ENCODE peak calls at places on chromosome 10, in eight cellular contexts. One of them, this sample, is unnamed.

GRCh38 chr10:13686331-13686752 is 99.6 kb downstream of the PRPF18 start:
- DNase-seq in colonic mucosa: no peak
- DNase-seq in heart right ventricle: peak; percentile 63
- DNase-seq in CD8-positive, alpha-beta T cell: no peak
- DNase-seq in Peyer's patch: no peak
- DNase-seq in uterus: no peak
- DNase-seq in RWPE1: no peak
- DNase-seq in CD4-positive, alpha-beta memory T cell: no peak
- DNase-seq in this sample: no peak

GRCh38 chr10:93095225-93095624 is 21.5 kb downstream of the CYP26A1 start:
- DNase-seq in uterus: no peak
- DNase-seq in CD4-positive, alpha-beta memory T cell: no peak
- DNase-seq in CD8-positive, alpha-beta T cell: no peak
- DNase-seq in heart right ventricle: no peak
- DNase-seq in colonic mucosa: peak; percentile 0
- DNase-seq in RWPE1: no peak
- DNase-seq in Peyer's patch: no peak
- DNase-seq in this sample: no peak

GRCh38 chr10:78137147-78137546 is 103.5 kb downstream of the RPS24 start:
- DNase-seq in heart right ventricle: no peak
- DNase-seq in CD4-positive, alpha-beta memory T cell: no peak
- DNase-seq in Peyer's patch: no peak
- DNase-seq in uterus: no peak
- DNase-seq in RWPE1: no peak
- DNase-seq in colonic mucosa: no peak
- DNase-seq in CD8-positive, alpha-beta T cell: no peak
- DNase-seq in this sample: no peak

GRCh38 chr10:73768881-73769280 is 13.0 kb upstream of the CHCHD1 start:
- DNase-seq in heart right ventricle: no peak
- DNase-seq in CD8-positive, alpha-beta T cell: peak; percentile 76
- DNase-seq in Peyer's patch: peak; percentile 76
- DNase-seq in colonic mucosa: no peak
- DNase-seq in uterus: no peak
- DNase-seq in CD4-positive, alpha-beta memory T cell: peak; percentile 68
- DNase-seq in RWPE1: no peak
- DNase-seq in this sample: no peak

GRCh38 chr10:123559823-123560092 is 106.4 kb upstream of the GPR26 start:
- DNase-seq in Peyer's patch: no peak
- DNase-seq in RWPE1: no peak
- DNase-seq in colonic mucosa: peak; percentile 7
- DNase-seq in heart right ventricle: no peak
- DNase-seq in CD4-positive, alpha-beta memory T cell: no peak
- DNase-seq in uterus: no peak
- DNase-seq in CD8-positive, alpha-beta T cell: no peak
- DNase-seq in this sample: no peak

GRCh38 chr10:114932225-114932624 is 5.8 kb upstream of the TRUB1 start:
- DNase-seq in uterus: no peak
- DNase-seq in Peyer's patch: no peak
- DNase-seq in CD4-positive, alpha-beta memory T cell: no peak
- DNase-seq in RWPE1: no peak
- DNase-seq in CD8-positive, alpha-beta T cell: no peak
- DNase-seq in colonic mucosa: no peak
- DNase-seq in heart right ventricle: no peak
- DNase-seq in this sample: no peak

GRCh38 chr10:103921750-103922195 is 3.8 kb upstream of the STN1 start:
- DNase-seq in RWPE1: no peak
- DNase-seq in colonic mucosa: peak; percentile 56
- DNase-seq in CD8-positive, alpha-beta T cell: peak; percentile 39
- DNase-seq in Peyer's patch: peak; percentile 59
- DNase-seq in uterus: no peak
- DNase-seq in heart right ventricle: no peak
- DNase-seq in CD4-positive, alpha-beta memory T cell: peak; percentile 27
- DNase-seq in this sample: peak; percentile 64

GRCh38 chr10:104300736-104301292 is 31.8 kb downstream of the GSTO2 start:
- DNase-seq in RWPE1: peak; percentile 84
- DNase-seq in CD8-positive, alpha-beta T cell: no peak
- DNase-seq in uterus: peak; percentile 70
- DNase-seq in CD4-positive, alpha-beta memory T cell: peak; percentile 25
- DNase-seq in Peyer's patch: peak; percentile 72
- DNase-seq in heart right ventricle: peak; percentile 85
- DNase-seq in colonic mucosa: no peak
- DNase-seq in this sample: no peak

GRCh38 chr10:123550680-123551096 is 115.5 kb upstream of the GPR26 start:
- DNase-seq in colonic mucosa: no peak
- DNase-seq in Peyer's patch: no peak
- DNase-seq in heart right ventricle: no peak
- DNase-seq in CD8-positive, alpha-beta T cell: no peak
- DNase-seq in uterus: no peak
- DNase-seq in RWPE1: no peak
- DNase-seq in CD4-positive, alpha-beta memory T cell: no peak
- DNase-seq in this sample: no peak

GRCh38 chr10:68096913-68097509 is 12.3 kb upstream of the MYPN start:
- DNase-seq in uterus: no peak
- DNase-seq in CD8-positive, alpha-beta T cell: no peak
- DNase-seq in colonic mucosa: peak; percentile 75
- DNase-seq in RWPE1: peak; percentile 93
- DNase-seq in CD4-positive, alpha-beta memory T cell: no peak
- DNase-seq in heart right ventricle: peak; percentile 35
- DNase-seq in Peyer's patch: peak; percentile 86
- DNase-seq in this sample: peak; percentile 43

GRCh38 chr10:4522296-4523000 is 303.6 kb upstream of the AKR1E2 start:
- DNase-seq in colonic mucosa: no peak
- DNase-seq in CD4-positive, alpha-beta memory T cell: no peak
- DNase-seq in RWPE1: no peak
- DNase-seq in heart right ventricle: no peak
- DNase-seq in Peyer's patch: no peak
- DNase-seq in uterus: no peak
- DNase-seq in CD8-positive, alpha-beta T cell: no peak
- DNase-seq in this sample: no peak

GRCh38 chr10:124306922-124307371 is 111.8 kb downstream of the OAT start:
- DNase-seq in RWPE1: no peak
- DNase-seq in Peyer's patch: peak; percentile 37
- DNase-seq in CD4-positive, alpha-beta memory T cell: no peak
- DNase-seq in heart right ventricle: no peak
- DNase-seq in uterus: no peak
- DNase-seq in CD8-positive, alpha-beta T cell: no peak
- DNase-seq in colonic mucosa: no peak
- DNase-seq in this sample: no peak

GRCh38 chr10:28250782-28251181 is 52.1 kb downstream of the MPP7 start:
- DNase-seq in heart right ventricle: no peak
- DNase-seq in CD4-positive, alpha-beta memory T cell: peak; percentile 31
- DNase-seq in RWPE1: peak; percentile 34
- DNase-seq in Peyer's patch: no peak
- DNase-seq in uterus: no peak
- DNase-seq in CD8-positive, alpha-beta T cell: no peak
- DNase-seq in colonic mucosa: no peak
- DNase-seq in this sample: no peak

DNA sequence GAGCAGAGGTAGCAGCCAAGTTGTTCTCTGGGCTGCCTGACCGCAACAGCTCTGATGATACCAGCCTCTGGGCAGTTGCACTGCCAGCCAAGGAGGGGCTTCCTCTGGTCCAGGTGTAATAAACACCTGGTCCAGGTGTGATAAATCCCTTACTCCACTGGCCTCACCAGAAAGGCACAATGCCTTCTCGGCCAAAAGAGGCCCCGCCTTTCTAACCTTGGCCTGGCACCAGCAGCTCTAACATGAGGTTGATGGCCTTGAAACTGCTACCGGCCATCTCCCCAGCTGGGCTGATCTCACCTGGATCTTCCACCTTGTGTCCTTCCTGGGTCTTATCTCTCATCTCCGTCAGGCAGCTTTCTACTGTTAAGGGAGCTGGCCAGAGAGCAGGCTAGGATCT is 45.5 kb upstream of the PDZD8 start:
- DNase-seq in RWPE1: no peak
- DNase-seq in colonic mucosa: no peak
- DNase-seq in Peyer's patch: no peak
- DNase-seq in heart right ventricle: no peak
- DNase-seq in CD8-positive, alpha-beta T cell: no peak
- DNase-seq in CD4-positive, alpha-beta memory T cell: no peak
- DNase-seq in uterus: no peak
- DNase-seq in this sample: no peak
- H3K27ac ChIP-seq in RWPE1: no peak overlapping the region
- H3K27ac ChIP-seq in colonic mucosa: no peak overlapping the region
- H3K27ac ChIP-seq in Peyer's patch: no peak overlapping the region
- H3K27ac ChIP-seq in heart right ventricle: no peak overlapping the region
- H3K27ac ChIP-seq in CD8-positive, alpha-beta T cell: no peak overlapping the region
- H3K27ac ChIP-seq in CD4-positive, alpha-beta memory T cell: no peak overlapping the region
- H3K27ac ChIP-seq in uterus: no peak overlapping the region
- H3K27ac ChIP-seq in this sample: no peak overlapping the region

GRCh38 chr10:75070478-75071163 is 40.8 kb upstream of the SAMD8 start:
- DNase-seq in RWPE1: no peak
- DNase-seq in uterus: no peak
- DNase-seq in CD4-positive, alpha-beta memory T cell: no peak
- DNase-seq in heart right ventricle: peak; percentile 29
- DNase-seq in colonic mucosa: no peak
- DNase-seq in CD8-positive, alpha-beta T cell: no peak
- DNase-seq in Peyer's patch: no peak
- DNase-seq in this sample: no peak
- H3K27ac ChIP-seq in RWPE1: no peak overlapping the region
- H3K27ac ChIP-seq in uterus: peak overlapping the region; percentile 15
- H3K27ac ChIP-seq in CD4-positive, alpha-beta memory T cell: no peak overlapping the region
- H3K27ac ChIP-seq in heart right ventricle: peak overlapping the region; percentile 88
- H3K27ac ChIP-seq in colonic mucosa: no peak overlapping the region
- H3K27ac ChIP-seq in CD8-positive, alpha-beta T cell: no peak overlapping the region
- H3K27ac ChIP-seq in Peyer's patch: no peak overlapping the region
- H3K27ac ChIP-seq in this sample: no peak overlapping the region

DNA sequence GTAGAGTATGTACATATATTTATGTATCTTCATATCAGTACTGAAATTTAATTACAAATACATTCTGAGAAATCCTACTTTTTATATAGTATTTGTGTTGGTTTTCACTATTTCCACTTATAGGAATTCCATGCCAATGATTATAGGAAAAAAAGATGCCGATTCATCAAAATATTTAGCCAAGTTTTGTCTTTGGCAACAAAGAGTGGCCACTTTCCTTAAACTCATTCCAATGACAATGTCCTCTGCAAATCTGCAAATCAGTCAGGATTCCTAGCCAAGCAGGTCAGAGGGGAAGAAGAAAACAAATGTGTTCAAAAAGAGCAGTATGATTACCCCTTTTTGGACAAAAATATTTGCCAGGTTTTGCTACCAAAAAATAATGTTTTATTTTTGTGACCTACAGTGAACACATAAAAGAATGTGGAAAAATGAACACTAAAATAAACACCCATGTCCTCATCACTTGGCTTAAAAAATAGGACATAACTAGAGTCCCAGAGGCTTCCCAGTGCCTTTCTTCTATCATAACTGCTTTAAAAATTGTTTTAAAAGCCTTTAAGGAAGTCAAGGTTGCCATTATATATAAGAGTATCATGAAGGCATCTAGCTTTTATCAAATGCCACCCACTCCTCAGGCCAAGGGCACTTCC is 126.0 kb downstream of the ADAM12 start:
- DNase-seq in uterus: no peak
- DNase-seq in RWPE1: no peak
- DNase-seq in CD8-positive, alpha-beta T cell: no peak
- DNase-seq in Peyer's patch: no peak
- DNase-seq in colonic mucosa: no peak
- DNase-seq in CD4-positive, alpha-beta memory T cell: no peak
- DNase-seq in heart right ventricle: no peak
- DNase-seq in this sample: no peak
- H3K27ac ChIP-seq in uterus: no peak overlapping the region
- H3K27ac ChIP-seq in RWPE1: no peak overlapping the region
- H3K27ac ChIP-seq in CD8-positive, alpha-beta T cell: no peak overlapping the region
- H3K27ac ChIP-seq in Peyer's patch: no peak overlapping the region
- H3K27ac ChIP-seq in colonic mucosa: no peak overlapping the region
- H3K27ac ChIP-seq in CD4-positive, alpha-beta memory T cell: no peak overlapping the region
- H3K27ac ChIP-seq in heart right ventricle: no peak overlapping the region
- H3K27ac ChIP-seq in this sample: no peak overlapping the region

DNA sequence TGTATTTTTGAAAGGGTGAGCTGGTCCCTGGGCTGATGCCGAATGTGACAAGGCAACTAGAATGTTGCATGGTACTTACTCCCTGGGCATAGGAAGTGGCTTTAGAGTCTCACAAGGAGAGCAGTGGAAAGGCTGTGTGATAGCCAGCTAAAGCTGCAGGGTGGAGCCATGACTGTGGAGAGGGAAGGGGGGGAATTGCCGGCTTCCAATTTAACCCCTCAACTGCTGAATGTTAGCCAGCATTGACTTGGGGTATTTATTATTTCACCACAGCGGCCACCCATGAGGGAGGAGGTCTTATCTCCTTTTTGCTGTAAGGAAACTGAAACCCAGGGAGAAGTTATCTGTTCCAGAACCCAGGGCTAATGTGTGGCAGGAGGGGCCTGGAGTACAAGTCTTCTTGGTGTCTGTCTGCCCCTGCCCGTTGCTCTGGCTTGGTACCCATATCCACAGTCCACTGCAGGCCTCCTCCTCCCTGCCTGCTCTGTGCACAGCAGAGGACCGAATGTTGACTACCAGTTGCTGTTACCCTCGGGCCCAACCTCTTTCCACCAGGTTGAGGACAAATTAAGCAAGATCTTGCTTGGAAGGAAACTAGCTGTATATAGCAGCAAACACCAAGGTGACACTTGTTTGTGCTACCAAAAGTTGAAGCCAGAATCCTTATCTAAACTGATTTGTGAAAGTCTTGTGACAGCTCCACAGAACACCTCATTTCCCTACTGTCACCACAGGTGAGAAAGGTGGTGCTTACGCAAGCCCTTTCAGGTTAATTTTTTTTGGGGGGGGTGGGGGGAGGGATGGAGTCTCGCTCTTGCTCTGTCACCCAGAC is 37.6 kb downstream of the WBP1L start:
- DNase-seq in Peyer's patch: no peak
- DNase-seq in heart right ventricle: peak; percentile 56
- DNase-seq in RWPE1: no peak
- DNase-seq in CD8-positive, alpha-beta T cell: no peak
- DNase-seq in CD4-positive, alpha-beta memory T cell: no peak
- DNase-seq in uterus: no peak
- DNase-seq in colonic mucosa: no peak
- DNase-seq in this sample: no peak
- H3K27ac ChIP-seq in Peyer's patch: peak overlapping the region; percentile 12
- H3K27ac ChIP-seq in heart right ventricle: peak overlapping the region; percentile 97
- H3K27ac ChIP-seq in RWPE1: peak overlapping the region; percentile 98
- H3K27ac ChIP-seq in CD8-positive, alpha-beta T cell: no peak overlapping the region
- H3K27ac ChIP-seq in CD4-positive, alpha-beta memory T cell: no peak overlapping the region
- H3K27ac ChIP-seq in uterus: peak overlapping the region; percentile 87
- H3K27ac ChIP-seq in colonic mucosa: peak overlapping the region; percentile 35
- H3K27ac ChIP-seq in this sample: no peak overlapping the region

GRCh38 chr10:34698248-34698831 is 116.8 kb downstream of the PARD3 start:
- DNase-seq in CD8-positive, alpha-beta T cell: no peak
- DNase-seq in heart right ventricle: no peak
- DNase-seq in uterus: no peak
- DNase-seq in Peyer's patch: no peak
- DNase-seq in RWPE1: no peak
- DNase-seq in colonic mucosa: no peak
- DNase-seq in CD4-positive, alpha-beta memory T cell: no peak
- DNase-seq in this sample: no peak

GRCh38 chr10:34697366-34698247 is 117.5 kb downstream of the PARD3 start:
- DNase-seq in RWPE1: no peak
- DNase-seq in uterus: no peak
- DNase-seq in heart right ventricle: no peak
- DNase-seq in colonic mucosa: no peak
- DNase-seq in CD8-positive, alpha-beta T cell: no peak
- DNase-seq in Peyer's patch: no peak
- DNase-seq in CD4-positive, alpha-beta memory T cell: no peak
- DNase-seq in this sample: no peak

GRCh38 chr10:34701194-34701593 is 113.9 kb downstream of the PARD3 start:
- DNase-seq in CD8-positive, alpha-beta T cell: no peak
- DNase-seq in uterus: no peak
- DNase-seq in CD4-positive, alpha-beta memory T cell: no peak
- DNase-seq in Peyer's patch: no peak
- DNase-seq in colonic mucosa: no peak
- DNase-seq in heart right ventricle: no peak
- DNase-seq in RWPE1: no peak
- DNase-seq in this sample: no peak

GRCh38 chr10:34698979-34699378 is 116.1 kb downstream of the PARD3 start:
- DNase-seq in uterus: no peak
- DNase-seq in RWPE1: peak; percentile 81
- DNase-seq in Peyer's patch: no peak
- DNase-seq in colonic mucosa: no peak
- DNase-seq in CD4-positive, alpha-beta memory T cell: no peak
- DNase-seq in heart right ventricle: no peak
- DNase-seq in CD8-positive, alpha-beta T cell: no peak
- DNase-seq in this sample: no peak

GRCh38 chr10:34699904-34700303 is 115.2 kb downstream of the PARD3 start:
- DNase-seq in Peyer's patch: no peak
- DNase-seq in uterus: no peak
- DNase-seq in heart right ventricle: no peak
- DNase-seq in colonic mucosa: no peak
- DNase-seq in CD8-positive, alpha-beta T cell: no peak
- DNase-seq in CD4-positive, alpha-beta memory T cell: no peak
- DNase-seq in RWPE1: no peak
- DNase-seq in this sample: no peak
- H3K27ac ChIP-seq in Peyer's patch: no peak overlapping the region
- H3K27ac ChIP-seq in uterus: no peak overlapping the region
- H3K27ac ChIP-seq in heart right ventricle: no peak overlapping the region
- H3K27ac ChIP-seq in colonic mucosa: no peak overlapping the region
- H3K27ac ChIP-seq in CD8-positive, alpha-beta T cell: no peak overlapping the region
- H3K27ac ChIP-seq in CD4-positive, alpha-beta memory T cell: no peak overlapping the region
- H3K27ac ChIP-seq in RWPE1: peak overlapping the region; percentile 46
- H3K27ac ChIP-seq in this sample: no peak overlapping the region